ENCODE peak calls at places on chromosomes 1 and 21, in eight cellular contexts. One of them, this sample, is unnamed.

GRCh38 chr1:59061876-59062275 is 235.0 kb upstream of the FGGY start:
- DNase-seq in SW480: no peak
- DNase-seq in RWPE1: no peak
- DNase-seq in head of caudate nucleus: no peak
- DNase-seq in stimulated activated CD8-positive, alpha-beta memory T cell treated with anti-CD3 and anti-CD28 coated beads, Interleukin-4, amount 100 ng/mL, for 24 hours: no peak
- DNase-seq in B cell: no peak
- DNase-seq in stimulated activated CD4-positive, alpha-beta T cell treated with anti-CD3 and anti-CD28 coated beads, Interleukin-2, amount 100 ng/mL, for 48 hours: no peak
- DNase-seq in osteocyte: no peak
- DNase-seq in this sample: no peak

GRCh38 chr21:19353271-19353670 is 949.7 kb upstream of the TMPRSS15 start:
- DNase-seq in SW480: no peak
- DNase-seq in RWPE1: no peak
- DNase-seq in head of caudate nucleus: no peak
- DNase-seq in stimulated activated CD8-positive, alpha-beta memory T cell treated with anti-CD3 and anti-CD28 coated beads, Interleukin-4, amount 100 ng/mL, for 24 hours: no peak
- DNase-seq in B cell: no peak
- DNase-seq in stimulated activated CD4-positive, alpha-beta T cell treated with anti-CD3 and anti-CD28 coated beads, Interleukin-2, amount 100 ng/mL, for 48 hours: no peak
- DNase-seq in osteocyte: no peak
- DNase-seq in this sample: no peak

GRCh38 chr1:196651637-196652215 is at the start of gene CFH:
- DNase-seq in SW480: no peak
- DNase-seq in RWPE1: no peak
- DNase-seq in head of caudate nucleus: no peak
- DNase-seq in stimulated activated CD8-positive, alpha-beta memory T cell treated with anti-CD3 and anti-CD28 coated beads, Interleukin-4, amount 100 ng/mL, for 24 hours: no peak
- DNase-seq in B cell: no peak
- DNase-seq in stimulated activated CD4-positive, alpha-beta T cell treated with anti-CD3 and anti-CD28 coated beads, Interleukin-2, amount 100 ng/mL, for 48 hours: no peak
- DNase-seq in osteocyte: no peak
- DNase-seq in this sample: no peak

GRCh38 chr1:151579436-151580225 is 32.2 kb upstream of the SNX27 start:
- DNase-seq in SW480: no peak
- DNase-seq in RWPE1: peak
- DNase-seq in head of caudate nucleus: no peak
- DNase-seq in stimulated activated CD8-positive, alpha-beta memory T cell treated with anti-CD3 and anti-CD28 coated beads, Interleukin-4, amount 100 ng/mL, for 24 hours: no peak
- DNase-seq in B cell: no peak
- DNase-seq in stimulated activated CD4-positive, alpha-beta T cell treated with anti-CD3 and anti-CD28 coated beads, Interleukin-2, amount 100 ng/mL, for 48 hours: no peak
- DNase-seq in osteocyte: no peak
- DNase-seq in this sample: no peak

GRCh38 chr1:47659141-47659540 is 221.3 kb downstream of the FOXD2 start:
- DNase-seq in SW480: no peak
- DNase-seq in RWPE1: no peak
- DNase-seq in head of caudate nucleus: no peak
- DNase-seq in stimulated activated CD8-positive, alpha-beta memory T cell treated with anti-CD3 and anti-CD28 coated beads, Interleukin-4, amount 100 ng/mL, for 24 hours: no peak
- DNase-seq in B cell: no peak
- DNase-seq in stimulated activated CD4-positive, alpha-beta T cell treated with anti-CD3 and anti-CD28 coated beads, Interleukin-2, amount 100 ng/mL, for 48 hours: no peak
- DNase-seq in osteocyte: peak
- DNase-seq in this sample: no peak

GRCh38 chr1:227952374-227953021 is 4.8 kb upstream of the WNT9A start:
- DNase-seq in SW480: no peak
- DNase-seq in RWPE1: no peak
- DNase-seq in head of caudate nucleus: no peak
- DNase-seq in stimulated activated CD8-positive, alpha-beta memory T cell treated with anti-CD3 and anti-CD28 coated beads, Interleukin-4, amount 100 ng/mL, for 24 hours: no peak
- DNase-seq in B cell: no peak
- DNase-seq in stimulated activated CD4-positive, alpha-beta T cell treated with anti-CD3 and anti-CD28 coated beads, Interleukin-2, amount 100 ng/mL, for 48 hours: no peak
- DNase-seq in osteocyte: peak
- DNase-seq in this sample: no peak

GRCh38 chr1:17839641-17840196 is 84.6 kb downstream of the ACTL8 start:
- DNase-seq in SW480: no peak
- DNase-seq in RWPE1: no peak
- DNase-seq in head of caudate nucleus: no peak
- DNase-seq in stimulated activated CD8-positive, alpha-beta memory T cell treated with anti-CD3 and anti-CD28 coated beads, Interleukin-4, amount 100 ng/mL, for 24 hours: no peak
- DNase-seq in B cell: no peak
- DNase-seq in stimulated activated CD4-positive, alpha-beta T cell treated with anti-CD3 and anti-CD28 coated beads, Interleukin-2, amount 100 ng/mL, for 48 hours: no peak
- DNase-seq in osteocyte: no peak
- DNase-seq in this sample: no peak

GRCh38 chr1:27600500-27601175 is 3.3 kb downstream of the AHDC1 start:
- DNase-seq in SW480: no peak
- DNase-seq in RWPE1: no peak
- DNase-seq in head of caudate nucleus: no peak
- DNase-seq in stimulated activated CD8-positive, alpha-beta memory T cell treated with anti-CD3 and anti-CD28 coated beads, Interleukin-4, amount 100 ng/mL, for 24 hours: no peak
- DNase-seq in B cell: no peak
- DNase-seq in stimulated activated CD4-positive, alpha-beta T cell treated with anti-CD3 and anti-CD28 coated beads, Interleukin-2, amount 100 ng/mL, for 48 hours: no peak
- DNase-seq in osteocyte: no peak
- DNase-seq in this sample: no peak

GRCh38 chr1:33176887-33177286 is 5.0 kb downstream of the TRIM62 start:
- DNase-seq in SW480: no peak
- DNase-seq in RWPE1: no peak
- DNase-seq in head of caudate nucleus: no peak
- DNase-seq in stimulated activated CD8-positive, alpha-beta memory T cell treated with anti-CD3 and anti-CD28 coated beads, Interleukin-4, amount 100 ng/mL, for 24 hours: no peak
- DNase-seq in B cell: no peak
- DNase-seq in stimulated activated CD4-positive, alpha-beta T cell treated with anti-CD3 and anti-CD28 coated beads, Interleukin-2, amount 100 ng/mL, for 48 hours: no peak
- DNase-seq in osteocyte: no peak
- DNase-seq in this sample: no peak

GRCh38 chr1:26582836-26583460 is 53.4 kb downstream of the RPS6KA1 start:
- DNase-seq in SW480: no peak
- DNase-seq in RWPE1: no peak
- DNase-seq in head of caudate nucleus: no peak
- DNase-seq in stimulated activated CD8-positive, alpha-beta memory T cell treated with anti-CD3 and anti-CD28 coated beads, Interleukin-4, amount 100 ng/mL, for 24 hours: peak
- DNase-seq in B cell: no peak
- DNase-seq in stimulated activated CD4-positive, alpha-beta T cell treated with anti-CD3 and anti-CD28 coated beads, Interleukin-2, amount 100 ng/mL, for 48 hours: peak
- DNase-seq in osteocyte: no peak
- DNase-seq in this sample: no peak

GRCh38 chr1:119040489-119040888 is 52.3 kb upstream of the TBX15 start:
- DNase-seq in SW480: no peak
- DNase-seq in RWPE1: peak
- DNase-seq in head of caudate nucleus: no peak
- DNase-seq in stimulated activated CD8-positive, alpha-beta memory T cell treated with anti-CD3 and anti-CD28 coated beads, Interleukin-4, amount 100 ng/mL, for 24 hours: no peak
- DNase-seq in B cell: no peak
- DNase-seq in stimulated activated CD4-positive, alpha-beta T cell treated with anti-CD3 and anti-CD28 coated beads, Interleukin-2, amount 100 ng/mL, for 48 hours: no peak
- DNase-seq in osteocyte: no peak
- DNase-seq in this sample: no peak

GRCh38 chr1:207810173-207810572 is 58.3 kb downstream of the CD46 start:
- DNase-seq in SW480: no peak
- DNase-seq in RWPE1: no peak
- DNase-seq in head of caudate nucleus: no peak
- DNase-seq in stimulated activated CD8-positive, alpha-beta memory T cell treated with anti-CD3 and anti-CD28 coated beads, Interleukin-4, amount 100 ng/mL, for 24 hours: no peak
- DNase-seq in B cell: no peak
- DNase-seq in stimulated activated CD4-positive, alpha-beta T cell treated with anti-CD3 and anti-CD28 coated beads, Interleukin-2, amount 100 ng/mL, for 48 hours: no peak
- DNase-seq in osteocyte: no peak
- DNase-seq in this sample: no peak

GRCh38 chr21:23687154-23687553 is 1920.1 kb downstream of the MRPL39 start:
- DNase-seq in SW480: no peak
- DNase-seq in RWPE1: no peak
- DNase-seq in head of caudate nucleus: no peak
- DNase-seq in stimulated activated CD8-positive, alpha-beta memory T cell treated with anti-CD3 and anti-CD28 coated beads, Interleukin-4, amount 100 ng/mL, for 24 hours: no peak
- DNase-seq in B cell: no peak
- DNase-seq in stimulated activated CD4-positive, alpha-beta T cell treated with anti-CD3 and anti-CD28 coated beads, Interleukin-2, amount 100 ng/mL, for 48 hours: no peak
- DNase-seq in osteocyte: no peak
- DNase-seq in this sample: no peak

GRCh38 chr1:227854189-227854588 is 38.7 kb downstream of the PRSS38 start:
- DNase-seq in SW480: no peak
- DNase-seq in RWPE1: no peak
- DNase-seq in head of caudate nucleus: no peak
- DNase-seq in stimulated activated CD8-positive, alpha-beta memory T cell treated with anti-CD3 and anti-CD28 coated beads, Interleukin-4, amount 100 ng/mL, for 24 hours: no peak
- DNase-seq in B cell: no peak
- DNase-seq in stimulated activated CD4-positive, alpha-beta T cell treated with anti-CD3 and anti-CD28 coated beads, Interleukin-2, amount 100 ng/mL, for 48 hours: no peak
- DNase-seq in osteocyte: no peak
- DNase-seq in this sample: no peak

GRCh38 chr1:23194119-23194984 is 22.9 kb downstream of the HTR1D start:
- DNase-seq in SW480: peak
- DNase-seq in RWPE1: peak
- DNase-seq in head of caudate nucleus: no peak
- DNase-seq in stimulated activated CD8-positive, alpha-beta memory T cell treated with anti-CD3 and anti-CD28 coated beads, Interleukin-4, amount 100 ng/mL, for 24 hours: no peak
- DNase-seq in B cell: no peak
- DNase-seq in stimulated activated CD4-positive, alpha-beta T cell treated with anti-CD3 and anti-CD28 coated beads, Interleukin-2, amount 100 ng/mL, for 48 hours: no peak
- DNase-seq in osteocyte: no peak
- DNase-seq in this sample: no peak

GRCh38 chr1:48753293-48753692 is 23.4 kb downstream of the BEND5 start:
- DNase-seq in SW480: no peak
- DNase-seq in RWPE1: no peak
- DNase-seq in head of caudate nucleus: no peak
- DNase-seq in stimulated activated CD8-positive, alpha-beta memory T cell treated with anti-CD3 and anti-CD28 coated beads, Interleukin-4, amount 100 ng/mL, for 24 hours: no peak
- DNase-seq in B cell: no peak
- DNase-seq in stimulated activated CD4-positive, alpha-beta T cell treated with anti-CD3 and anti-CD28 coated beads, Interleukin-2, amount 100 ng/mL, for 48 hours: no peak
- DNase-seq in osteocyte: no peak
- DNase-seq in this sample: no peak

GRCh38 chr1:116737020-116737854 is 17.0 kb upstream of the CD2 start:
- DNase-seq in SW480: peak
- DNase-seq in RWPE1: peak
- DNase-seq in head of caudate nucleus: peak
- DNase-seq in stimulated activated CD8-positive, alpha-beta memory T cell treated with anti-CD3 and anti-CD28 coated beads, Interleukin-4, amount 100 ng/mL, for 24 hours: peak
- DNase-seq in B cell: peak
- DNase-seq in stimulated activated CD4-positive, alpha-beta T cell treated with anti-CD3 and anti-CD28 coated beads, Interleukin-2, amount 100 ng/mL, for 48 hours: peak
- DNase-seq in osteocyte: no peak
- DNase-seq in this sample: peak

GRCh38 chr1:197776348-197777082 is 1.2 kb upstream of the DENND1B start:
- DNase-seq in SW480: no peak
- DNase-seq in RWPE1: peak
- DNase-seq in head of caudate nucleus: no peak
- DNase-seq in stimulated activated CD8-positive, alpha-beta memory T cell treated with anti-CD3 and anti-CD28 coated beads, Interleukin-4, amount 100 ng/mL, for 24 hours: no peak
- DNase-seq in B cell: no peak
- DNase-seq in stimulated activated CD4-positive, alpha-beta T cell treated with anti-CD3 and anti-CD28 coated beads, Interleukin-2, amount 100 ng/mL, for 48 hours: peak
- DNase-seq in osteocyte: no peak
- DNase-seq in this sample: no peak

GRCh38 chr1:18828224-18828623 is 31.2 kb downstream of the TAS1R2 start:
- DNase-seq in SW480: no peak
- DNase-seq in RWPE1: no peak
- DNase-seq in head of caudate nucleus: no peak
- DNase-seq in stimulated activated CD8-positive, alpha-beta memory T cell treated with anti-CD3 and anti-CD28 coated beads, Interleukin-4, amount 100 ng/mL, for 24 hours: no peak
- DNase-seq in B cell: no peak
- DNase-seq in stimulated activated CD4-positive, alpha-beta T cell treated with anti-CD3 and anti-CD28 coated beads, Interleukin-2, amount 100 ng/mL, for 48 hours: no peak
- DNase-seq in osteocyte: no peak
- DNase-seq in this sample: no peak

GRCh38 chr1:92277105-92277504 is 21.7 kb downstream of the GLMN start:
- DNase-seq in SW480: no peak
- DNase-seq in RWPE1: peak
- DNase-seq in head of caudate nucleus: no peak
- DNase-seq in stimulated activated CD8-positive, alpha-beta memory T cell treated with anti-CD3 and anti-CD28 coated beads, Interleukin-4, amount 100 ng/mL, for 24 hours: no peak
- DNase-seq in B cell: no peak
- DNase-seq in stimulated activated CD4-positive, alpha-beta T cell treated with anti-CD3 and anti-CD28 coated beads, Interleukin-2, amount 100 ng/mL, for 48 hours: no peak
- DNase-seq in osteocyte: no peak
- DNase-seq in this sample: no peak

GRCh38 chr1:167790117-167790516 is 68.3 kb downstream of the MPZL1 start:
- DNase-seq in SW480: no peak
- DNase-seq in RWPE1: peak
- DNase-seq in head of caudate nucleus: no peak
- DNase-seq in stimulated activated CD8-positive, alpha-beta memory T cell treated with anti-CD3 and anti-CD28 coated beads, Interleukin-4, amount 100 ng/mL, for 24 hours: no peak
- DNase-seq in B cell: no peak
- DNase-seq in stimulated activated CD4-positive, alpha-beta T cell treated with anti-CD3 and anti-CD28 coated beads, Interleukin-2, amount 100 ng/mL, for 48 hours: no peak
- DNase-seq in osteocyte: no peak
- DNase-seq in this sample: no peak

GRCh38 chr1:200981278-200981677 is 42.2 kb downstream of the KIF21B start:
- DNase-seq in SW480: no peak
- DNase-seq in RWPE1: no peak
- DNase-seq in head of caudate nucleus: no peak
- DNase-seq in stimulated activated CD8-positive, alpha-beta memory T cell treated with anti-CD3 and anti-CD28 coated beads, Interleukin-4, amount 100 ng/mL, for 24 hours: no peak
- DNase-seq in B cell: no peak
- DNase-seq in stimulated activated CD4-positive, alpha-beta T cell treated with anti-CD3 and anti-CD28 coated beads, Interleukin-2, amount 100 ng/mL, for 48 hours: no peak
- DNase-seq in osteocyte: no peak
- DNase-seq in this sample: no peak

GRCh38 chr1:11882814-11883538 is 24.2 kb upstream of the NPPB start:
- DNase-seq in SW480: peak
- DNase-seq in RWPE1: no peak
- DNase-seq in head of caudate nucleus: no peak
- DNase-seq in stimulated activated CD8-positive, alpha-beta memory T cell treated with anti-CD3 and anti-CD28 coated beads, Interleukin-4, amount 100 ng/mL, for 24 hours: no peak
- DNase-seq in B cell: no peak
- DNase-seq in stimulated activated CD4-positive, alpha-beta T cell treated with anti-CD3 and anti-CD28 coated beads, Interleukin-2, amount 100 ng/mL, for 48 hours: no peak
- DNase-seq in osteocyte: no peak
- DNase-seq in this sample: no peak

GRCh38 chr1:89489037-89489729 is 35.4 kb upstream of the LRRC8B start:
- DNase-seq in SW480: no peak
- DNase-seq in RWPE1: no peak
- DNase-seq in head of caudate nucleus: no peak
- DNase-seq in stimulated activated CD8-positive, alpha-beta memory T cell treated with anti-CD3 and anti-CD28 coated beads, Interleukin-4, amount 100 ng/mL, for 24 hours: no peak
- DNase-seq in B cell: no peak
- DNase-seq in stimulated activated CD4-positive, alpha-beta T cell treated with anti-CD3 and anti-CD28 coated beads, Interleukin-2, amount 100 ng/mL, for 48 hours: no peak
- DNase-seq in osteocyte: no peak
- DNase-seq in this sample: no peak

GRCh38 chr1:185376840-185377635 is 60.0 kb upstream of the IVNS1ABP start:
- DNase-seq in SW480: no peak
- DNase-seq in RWPE1: no peak
- DNase-seq in head of caudate nucleus: no peak
- DNase-seq in stimulated activated CD8-positive, alpha-beta memory T cell treated with anti-CD3 and anti-CD28 coated beads, Interleukin-4, amount 100 ng/mL, for 24 hours: no peak
- DNase-seq in B cell: no peak
- DNase-seq in stimulated activated CD4-positive, alpha-beta T cell treated with anti-CD3 and anti-CD28 coated beads, Interleukin-2, amount 100 ng/mL, for 48 hours: no peak
- DNase-seq in osteocyte: no peak
- DNase-seq in this sample: no peak

GRCh38 chr1:202282017-202282335 is 59.8 kb downstream of the UBE2T start:
- DNase-seq in SW480: no peak
- DNase-seq in RWPE1: no peak
- DNase-seq in head of caudate nucleus: no peak
- DNase-seq in stimulated activated CD8-positive, alpha-beta memory T cell treated with anti-CD3 and anti-CD28 coated beads, Interleukin-4, amount 100 ng/mL, for 24 hours: no peak
- DNase-seq in B cell: no peak
- DNase-seq in stimulated activated CD4-positive, alpha-beta T cell treated with anti-CD3 and anti-CD28 coated beads, Interleukin-2, amount 100 ng/mL, for 48 hours: no peak
- DNase-seq in osteocyte: no peak
- DNase-seq in this sample: no peak

GRCh38 chr1:164337885-164338284 is 221.1 kb upstream of the PBX1 start:
- DNase-seq in SW480: peak
- DNase-seq in RWPE1: no peak
- DNase-seq in head of caudate nucleus: no peak
- DNase-seq in stimulated activated CD8-positive, alpha-beta memory T cell treated with anti-CD3 and anti-CD28 coated beads, Interleukin-4, amount 100 ng/mL, for 24 hours: no peak
- DNase-seq in B cell: no peak
- DNase-seq in stimulated activated CD4-positive, alpha-beta T cell treated with anti-CD3 and anti-CD28 coated beads, Interleukin-2, amount 100 ng/mL, for 48 hours: no peak
- DNase-seq in osteocyte: no peak
- DNase-seq in this sample: no peak

This sample was measured in GM12892.